ENCODE peak calls at places on chromosomes 1 and 21, in eight cellular contexts. B is HFF-Myc; W is stimulated activated CD8-positive, alpha-beta memory T cell treated with anti-CD3 and anti-CD28 coated beads, Interleukin-7, amount 100 ng/mL, for 1 hour; K is activated T-cell treated with anti-CD3 and anti-CD28 coated beads for 1 hour; U is WTC11; Y is skeletal muscle cell; P is ovary; T is pancreas. C is an unnamed sample.

GRCh38 chr1:172273668-172274396 is 146.7 kb upstream of the C1orf105 start:
- DNase-seq in P (no peak), B (no peak), Y (no peak), T (no peak), W (no peak), K (no peak), U (no peak), C (no peak)

GRCh38 chr21:33042812-33043211 is 17.1 kb downstream of the OLIG2 start:
- DNase-seq in B (peak), T (no peak), W (no peak), U (no peak), P (no peak), Y (peak), K (no peak), C (no peak)

GRCh38 chr1:166738873-166739272 is 100.4 kb upstream of the POGK start:
- DNase-seq in W (no peak), T (no peak), K (no peak), Y (no peak), B (no peak), P (no peak), U (no peak), C (no peak)

GRCh38 chr1:41679531-41679930 is 195.0 kb upstream of the EDN2 start:
- DNase-seq in W (no peak), T (no peak), B (no peak), K (no peak), Y (no peak), P (no peak), U (no peak), C (no peak)

GRCh38 chr1:223079498-223079897 is 63.5 kb downstream of the TLR5 start:
- DNase-seq in K (no peak), P (no peak), Y (no peak), T (no peak), W (no peak), B (no peak), U (no peak), C (no peak)

GRCh38 chr1:55441474-55441873 is 226.3 kb upstream of the USP24 start:
- DNase-seq in U (no peak), P (no peak), T (no peak), Y (no peak), B (no peak), W (no peak), K (no peak), C (no peak)

GRCh38 chr1:99227498-99227897 is 36.8 kb upstream of the PLPPR4 start:
- DNase-seq in P (no peak), Y (no peak), K (no peak), U (no peak), T (no peak), B (no peak), W (no peak), C (no peak)

GRCh38 chr1:21931171-21932093 is 5.7 kb downstream of the HSPG2 start:
- DNase-seq in K (no peak), P (peak), U (no peak), B (no peak), W (no peak), Y (peak), T (peak), C (peak)

GRCh38 chr1:153386500-153386901 is 4.4 kb downstream of the S100A8 start:
- DNase-seq in K (no peak), Y (no peak), B (no peak), P (no peak), W (no peak), U (no peak), T (no peak), C (peak)

GRCh38 chr1:31792541-31792940 is 23.3 kb downstream of the SPOCD1 start:
- DNase-seq in T (no peak), B (no peak), P (no peak), Y (no peak), U (peak), W (no peak), K (no peak), C (no peak)

GRCh38 chr1:1419812-1420653 is 1.0 kb downstream of the ANKRD65 start:
- DNase-seq in T (peak), P (peak), K (no peak), U (peak), W (no peak), Y (no peak), B (no peak), C (no peak)

GRCh38 chr21:43907751-43908150 is 42.7 kb downstream of the AGPAT3 start:
- DNase-seq in B (no peak), W (no peak), Y (no peak), K (no peak), P (no peak), U (no peak), T (no peak), C (peak)

C was measured in tibial artery.